ENCODE peak calls at places on chromosomes 3 and 15, in six cellular contexts. One of them, this sample, is unnamed.

GRCh38 chr15:92005154-92005553 is 151.6 kb downstream of the SLCO3A1 start:
- DNase-seq in skeletal muscle cell: no peak
- DNase-seq in naive thymus-derived CD8-positive, alpha-beta T cell: no peak
- DNase-seq in HS-27A: no peak
- DNase-seq in activated naive CD4-positive, alpha-beta T cell: no peak
- DNase-seq in AG09319: no peak
- DNase-seq in this sample: no peak

GRCh38 chr3:42739401-42740158 is 33.5 kb downstream of the CCDC13 start:
- DNase-seq in skeletal muscle cell: no peak
- DNase-seq in naive thymus-derived CD8-positive, alpha-beta T cell: no peak
- DNase-seq in HS-27A: no peak
- DNase-seq in activated naive CD4-positive, alpha-beta T cell: no peak
- DNase-seq in AG09319: no peak
- DNase-seq in this sample: peak; percentile 43

GRCh38 chr15:66698318-66698961 is 3.6 kb upstream of the SMAD6 start:
- DNase-seq in skeletal muscle cell: no peak
- DNase-seq in naive thymus-derived CD8-positive, alpha-beta T cell: no peak
- DNase-seq in HS-27A: peak; percentile 53
- DNase-seq in activated naive CD4-positive, alpha-beta T cell: no peak
- DNase-seq in AG09319: no peak
- DNase-seq in this sample: peak; percentile 83

GRCh38 chr3:197847866-197848401 is 56.9 kb downstream of the LRCH3 start:
- DNase-seq in skeletal muscle cell: no peak
- DNase-seq in naive thymus-derived CD8-positive, alpha-beta T cell: no peak
- DNase-seq in HS-27A: no peak
- DNase-seq in activated naive CD4-positive, alpha-beta T cell: no peak
- DNase-seq in AG09319: no peak
- DNase-seq in this sample: no peak

GRCh38 chr3:18847583-18848197 is 300.6 kb upstream of the KCNH8 start:
- DNase-seq in skeletal muscle cell: no peak
- DNase-seq in naive thymus-derived CD8-positive, alpha-beta T cell: no peak
- DNase-seq in HS-27A: no peak
- DNase-seq in activated naive CD4-positive, alpha-beta T cell: no peak
- DNase-seq in AG09319: no peak
- DNase-seq in this sample: no peak

GRCh38 chr3:143977326-143978262 is 6.0 kb downstream of the DIPK2A start:
- DNase-seq in skeletal muscle cell: no peak
- DNase-seq in naive thymus-derived CD8-positive, alpha-beta T cell: no peak
- DNase-seq in HS-27A: no peak
- DNase-seq in activated naive CD4-positive, alpha-beta T cell: no peak
- DNase-seq in AG09319: no peak
- DNase-seq in this sample: no peak

GRCh38 chr3:30649572-30650310 is 43.3 kb downstream of the TGFBR2 start:
- DNase-seq in skeletal muscle cell: peak; percentile 41
- DNase-seq in naive thymus-derived CD8-positive, alpha-beta T cell: no peak
- DNase-seq in HS-27A: no peak
- DNase-seq in activated naive CD4-positive, alpha-beta T cell: no peak
- DNase-seq in AG09319: no peak
- DNase-seq in this sample: no peak

GRCh38 chr3:53219897-53220483 is 35.8 kb downstream of the TKT start:
- DNase-seq in skeletal muscle cell: no peak
- DNase-seq in naive thymus-derived CD8-positive, alpha-beta T cell: peak; percentile 84
- DNase-seq in HS-27A: peak; percentile 46
- DNase-seq in activated naive CD4-positive, alpha-beta T cell: peak; percentile 64
- DNase-seq in AG09319: peak; percentile 51
- DNase-seq in this sample: peak; percentile 86

GRCh38 chr3:172106989-172107388 is 67.6 kb downstream of the FNDC3B start:
- DNase-seq in skeletal muscle cell: no peak
- DNase-seq in naive thymus-derived CD8-positive, alpha-beta T cell: peak; percentile 84
- DNase-seq in HS-27A: no peak
- DNase-seq in activated naive CD4-positive, alpha-beta T cell: peak; percentile 12
- DNase-seq in AG09319: no peak
- DNase-seq in this sample: no peak

GRCh38 chr15:65286069-65286703 is 497 bp downstream of the PARP16 start:
- DNase-seq in skeletal muscle cell: no peak
- DNase-seq in naive thymus-derived CD8-positive, alpha-beta T cell: no peak
- DNase-seq in HS-27A: no peak
- DNase-seq in activated naive CD4-positive, alpha-beta T cell: peak; percentile 19
- DNase-seq in AG09319: no peak
- DNase-seq in this sample: peak; percentile 89

GRCh38 chr3:141303481-141304223 is 64.7 kb upstream of the ZBTB38 start:
- DNase-seq in skeletal muscle cell: peak; percentile 25
- DNase-seq in naive thymus-derived CD8-positive, alpha-beta T cell: peak; percentile 79
- DNase-seq in HS-27A: no peak
- DNase-seq in activated naive CD4-positive, alpha-beta T cell: no peak
- DNase-seq in AG09319: peak; percentile 67
- DNase-seq in this sample: no peak

GRCh38 chr3:32257042-32257441 is 18.6 kb downstream of the CMTM8 start:
- DNase-seq in skeletal muscle cell: no peak
- DNase-seq in naive thymus-derived CD8-positive, alpha-beta T cell: no peak
- DNase-seq in HS-27A: no peak
- DNase-seq in activated naive CD4-positive, alpha-beta T cell: no peak
- DNase-seq in AG09319: no peak
- DNase-seq in this sample: no peak

GRCh38 chr3:37991823-37992222 is 1.2 kb downstream of the VILL start:
- DNase-seq in skeletal muscle cell: no peak
- DNase-seq in naive thymus-derived CD8-positive, alpha-beta T cell: no peak
- DNase-seq in HS-27A: no peak
- DNase-seq in activated naive CD4-positive, alpha-beta T cell: no peak
- DNase-seq in AG09319: no peak
- DNase-seq in this sample: no peak

GRCh38 chr3:58041826-58042324 is 33.7 kb downstream of the FLNB start:
- DNase-seq in skeletal muscle cell: peak; percentile 67
- DNase-seq in naive thymus-derived CD8-positive, alpha-beta T cell: no peak
- DNase-seq in HS-27A: peak; percentile 98
- DNase-seq in activated naive CD4-positive, alpha-beta T cell: no peak
- DNase-seq in AG09319: no peak
- DNase-seq in this sample: no peak

GRCh38 chr3:181637056-181637798 is 74.5 kb upstream of the SOX2 start:
- DNase-seq in skeletal muscle cell: no peak
- DNase-seq in naive thymus-derived CD8-positive, alpha-beta T cell: no peak
- DNase-seq in HS-27A: no peak
- DNase-seq in activated naive CD4-positive, alpha-beta T cell: no peak
- DNase-seq in AG09319: no peak
- DNase-seq in this sample: no peak

GRCh38 chr3:43632269-43632733 is 10.5 kb upstream of the ANO10 start:
- DNase-seq in skeletal muscle cell: peak; percentile 30
- DNase-seq in naive thymus-derived CD8-positive, alpha-beta T cell: no peak
- DNase-seq in HS-27A: peak; percentile 82
- DNase-seq in activated naive CD4-positive, alpha-beta T cell: no peak
- DNase-seq in AG09319: no peak
- DNase-seq in this sample: no peak

GRCh38 chr3:138370321-138370720 is 21.9 kb downstream of the MRAS start:
- DNase-seq in skeletal muscle cell: no peak
- DNase-seq in naive thymus-derived CD8-positive, alpha-beta T cell: no peak
- DNase-seq in HS-27A: no peak
- DNase-seq in activated naive CD4-positive, alpha-beta T cell: no peak
- DNase-seq in AG09319: no peak
- DNase-seq in this sample: no peak

GRCh38 chr3:141738636-141739363 is 702 bp downstream of the RNF7 start:
- DNase-seq in skeletal muscle cell: no peak
- DNase-seq in naive thymus-derived CD8-positive, alpha-beta T cell: no peak
- DNase-seq in HS-27A: peak; percentile 15
- DNase-seq in activated naive CD4-positive, alpha-beta T cell: peak; percentile 36
- DNase-seq in AG09319: no peak
- DNase-seq in this sample: no peak

GRCh38 chr15:83372434-83372873 is 74.7 kb upstream of the SH3GL3 start:
- DNase-seq in skeletal muscle cell: no peak
- DNase-seq in naive thymus-derived CD8-positive, alpha-beta T cell: no peak
- DNase-seq in HS-27A: peak; percentile 46
- DNase-seq in activated naive CD4-positive, alpha-beta T cell: no peak
- DNase-seq in AG09319: no peak
- DNase-seq in this sample: no peak

GRCh38 chr3:22934973-22935372 is 268.2 kb upstream of the UBE2E2 start:
- DNase-seq in skeletal muscle cell: no peak
- DNase-seq in naive thymus-derived CD8-positive, alpha-beta T cell: no peak
- DNase-seq in HS-27A: no peak
- DNase-seq in activated naive CD4-positive, alpha-beta T cell: no peak
- DNase-seq in AG09319: no peak
- DNase-seq in this sample: no peak

GRCh38 chr15:40161693-40162401 is 978 bp downstream of the BUB1B start:
- DNase-seq in skeletal muscle cell: no peak
- DNase-seq in naive thymus-derived CD8-positive, alpha-beta T cell: no peak
- DNase-seq in HS-27A: no peak
- DNase-seq in activated naive CD4-positive, alpha-beta T cell: no peak
- DNase-seq in AG09319: no peak
- DNase-seq in this sample: no peak

GRCh38 chr3:174387736-174388135 is 471.4 kb upstream of the NAALADL2 start:
- DNase-seq in skeletal muscle cell: no peak
- DNase-seq in naive thymus-derived CD8-positive, alpha-beta T cell: no peak
- DNase-seq in HS-27A: no peak
- DNase-seq in activated naive CD4-positive, alpha-beta T cell: no peak
- DNase-seq in AG09319: no peak
- DNase-seq in this sample: no peak

GRCh38 chr3:149585401-149585726 is 72.5 kb downstream of the WWTR1 start:
- DNase-seq in skeletal muscle cell: no peak
- DNase-seq in naive thymus-derived CD8-positive, alpha-beta T cell: no peak
- DNase-seq in HS-27A: no peak
- DNase-seq in activated naive CD4-positive, alpha-beta T cell: no peak
- DNase-seq in AG09319: no peak
- DNase-seq in this sample: no peak

GRCh38 chr3:184017672-184018423 is at the start of gene ABCC5:
- DNase-seq in skeletal muscle cell: peak; percentile 76
- DNase-seq in naive thymus-derived CD8-positive, alpha-beta T cell: peak; percentile 89
- DNase-seq in HS-27A: peak; percentile 69
- DNase-seq in activated naive CD4-positive, alpha-beta T cell: peak; percentile 69
- DNase-seq in AG09319: peak; percentile 83
- DNase-seq in this sample: peak; percentile 94

GRCh38 chr3:80929576-80929975 is 831.9 kb downstream of the GBE1 start:
- DNase-seq in skeletal muscle cell: no peak
- DNase-seq in naive thymus-derived CD8-positive, alpha-beta T cell: no peak
- DNase-seq in HS-27A: no peak
- DNase-seq in activated naive CD4-positive, alpha-beta T cell: no peak
- DNase-seq in AG09319: no peak
- DNase-seq in this sample: no peak

GRCh38 chr3:186070996-186071395 is 37.9 kb downstream of the ETV5 start:
- DNase-seq in skeletal muscle cell: no peak
- DNase-seq in naive thymus-derived CD8-positive, alpha-beta T cell: no peak
- DNase-seq in HS-27A: no peak
- DNase-seq in activated naive CD4-positive, alpha-beta T cell: no peak
- DNase-seq in AG09319: no peak
- DNase-seq in this sample: no peak

GRCh38 chr15:36365963-36366362 is 213.5 kb upstream of the CDIN1 start:
- DNase-seq in skeletal muscle cell: no peak
- DNase-seq in naive thymus-derived CD8-positive, alpha-beta T cell: no peak
- DNase-seq in HS-27A: no peak
- DNase-seq in activated naive CD4-positive, alpha-beta T cell: no peak
- DNase-seq in AG09319: no peak
- DNase-seq in this sample: no peak

GRCh38 chr15:60963557-60963956 is 265.5 kb downstream of the RORA start:
- DNase-seq in skeletal muscle cell: no peak
- DNase-seq in naive thymus-derived CD8-positive, alpha-beta T cell: no peak
- DNase-seq in HS-27A: no peak
- DNase-seq in activated naive CD4-positive, alpha-beta T cell: no peak
- DNase-seq in AG09319: no peak
- DNase-seq in this sample: no peak

GRCh38 chr15:89112341-89112971 is 24.2 kb downstream of the ABHD2 start:
- DNase-seq in skeletal muscle cell: no peak
- DNase-seq in naive thymus-derived CD8-positive, alpha-beta T cell: no peak
- DNase-seq in HS-27A: no peak
- DNase-seq in activated naive CD4-positive, alpha-beta T cell: no peak
- DNase-seq in AG09319: no peak
- DNase-seq in this sample: peak; percentile 89

GRCh38 chr15:85312486-85312885 is 67.9 kb upstream of the AKAP13 start:
- DNase-seq in skeletal muscle cell: no peak
- DNase-seq in naive thymus-derived CD8-positive, alpha-beta T cell: no peak
- DNase-seq in HS-27A: no peak
- DNase-seq in activated naive CD4-positive, alpha-beta T cell: no peak
- DNase-seq in AG09319: no peak
- DNase-seq in this sample: no peak

GRCh38 chr15:85316244-85316934 is 64.0 kb upstream of the AKAP13 start:
- DNase-seq in skeletal muscle cell: no peak
- DNase-seq in naive thymus-derived CD8-positive, alpha-beta T cell: no peak
- DNase-seq in HS-27A: no peak
- DNase-seq in activated naive CD4-positive, alpha-beta T cell: no peak
- DNase-seq in AG09319: no peak
- DNase-seq in this sample: no peak

GRCh38 chr15:44319385-44319784 is 30.9 kb downstream of the GOLM2 start:
- DNase-seq in skeletal muscle cell: no peak
- DNase-seq in naive thymus-derived CD8-positive, alpha-beta T cell: no peak
- DNase-seq in HS-27A: no peak
- DNase-seq in activated naive CD4-positive, alpha-beta T cell: no peak
- DNase-seq in AG09319: no peak
- DNase-seq in this sample: no peak

GRCh38 chr15:85620321-85621044 is 174.2 kb downstream of the KLHL25 start:
- DNase-seq in skeletal muscle cell: no peak
- DNase-seq in naive thymus-derived CD8-positive, alpha-beta T cell: no peak
- DNase-seq in HS-27A: no peak
- DNase-seq in activated naive CD4-positive, alpha-beta T cell: no peak
- DNase-seq in AG09319: peak; percentile 91
- DNase-seq in this sample: no peak

GRCh38 chr3:134795776-134796312 is 784 bp downstream of the EPHB1 start:
- DNase-seq in skeletal muscle cell: no peak
- DNase-seq in naive thymus-derived CD8-positive, alpha-beta T cell: no peak
- DNase-seq in HS-27A: no peak
- DNase-seq in activated naive CD4-positive, alpha-beta T cell: no peak
- DNase-seq in AG09319: no peak
- DNase-seq in this sample: peak; percentile 44